ENCODE peak calls at places on chromosomes 4 and X, in eight cellular contexts. One of them, this sample, is unnamed. For H3K36me3 and H3K27me3, the result is how much of the 10 kb centered on the place peaks cover.

GRCh38 chrX:118181030-118181429 is 64.4 kb upstream of the KLHL13 start:
- DNase-seq in psoas muscle: no peak
- DNase-seq in upper lobe of right lung: no peak
- DNase-seq in aorta: no peak
- DNase-seq in endodermal cell: no peak
- DNase-seq in SJSA1: peak
- DNase-seq in naive thymus-derived CD4-positive, alpha-beta T cell: no peak
- DNase-seq in mammary epithelial cell: peak
- DNase-seq in this sample: no peak

GRCh38 chrX:19152762-19153161 is 30.5 kb upstream of the ADGRG2 start:
- DNase-seq in psoas muscle: no peak
- DNase-seq in upper lobe of right lung: no peak
- DNase-seq in aorta: no peak
- DNase-seq in endodermal cell: no peak
- DNase-seq in SJSA1: no peak
- DNase-seq in naive thymus-derived CD4-positive, alpha-beta T cell: no peak
- DNase-seq in mammary epithelial cell: peak
- DNase-seq in this sample: no peak

GRCh38 chr4:5050520-5050955 is 742 bp upstream of the STK32B start:
- DNase-seq in psoas muscle: peak
- DNase-seq in upper lobe of right lung: peak
- DNase-seq in aorta: peak
- DNase-seq in endodermal cell: peak
- DNase-seq in SJSA1: peak
- DNase-seq in naive thymus-derived CD4-positive, alpha-beta T cell: peak
- DNase-seq in mammary epithelial cell: peak
- DNase-seq in this sample: peak

GRCh38 chr4:153643406-153644016 is 40.6 kb upstream of the TLR2 start:
- DNase-seq in psoas muscle: no peak
- DNase-seq in upper lobe of right lung: no peak
- DNase-seq in aorta: no peak
- DNase-seq in endodermal cell: no peak
- DNase-seq in SJSA1: peak
- DNase-seq in naive thymus-derived CD4-positive, alpha-beta T cell: peak
- DNase-seq in mammary epithelial cell: peak
- DNase-seq in this sample: no peak

GRCh38 chr4:152106113-152106763 is 345.4 kb upstream of the GATB start:
- DNase-seq in psoas muscle: peak
- DNase-seq in upper lobe of right lung: no peak
- DNase-seq in aorta: peak
- DNase-seq in endodermal cell: no peak
- DNase-seq in SJSA1: peak
- DNase-seq in naive thymus-derived CD4-positive, alpha-beta T cell: no peak
- DNase-seq in mammary epithelial cell: peak
- DNase-seq in this sample: no peak

GRCh38 chrX:13283968-13284914 is 35.6 kb downstream of the ATXN3L start:
- DNase-seq in psoas muscle: no peak
- DNase-seq in upper lobe of right lung: no peak
- DNase-seq in aorta: no peak
- DNase-seq in endodermal cell: peak
- DNase-seq in SJSA1: peak
- DNase-seq in naive thymus-derived CD4-positive, alpha-beta T cell: no peak
- DNase-seq in mammary epithelial cell: peak
- DNase-seq in this sample: peak

GRCh38 chr4:71198958-71199357 is 139.9 kb upstream of the SLC4A4 start:
- DNase-seq in psoas muscle: no peak
- DNase-seq in upper lobe of right lung: no peak
- DNase-seq in aorta: no peak
- DNase-seq in endodermal cell: no peak
- DNase-seq in SJSA1: no peak
- DNase-seq in naive thymus-derived CD4-positive, alpha-beta T cell: no peak
- DNase-seq in mammary epithelial cell: no peak
- DNase-seq in this sample: no peak

GRCh38 chrX:23884427-23885024 is 23.2 kb downstream of the APOO start:
- DNase-seq in psoas muscle: no peak
- DNase-seq in upper lobe of right lung: no peak
- DNase-seq in aorta: no peak
- DNase-seq in endodermal cell: no peak
- DNase-seq in SJSA1: peak
- DNase-seq in naive thymus-derived CD4-positive, alpha-beta T cell: no peak
- DNase-seq in mammary epithelial cell: peak
- DNase-seq in this sample: no peak

GRCh38 chrX:48890934-48891401 is 6.6 kb downstream of the TIMM17B start:
- DNase-seq in psoas muscle: no peak
- DNase-seq in upper lobe of right lung: no peak
- DNase-seq in aorta: no peak
- DNase-seq in endodermal cell: peak
- DNase-seq in SJSA1: peak
- DNase-seq in naive thymus-derived CD4-positive, alpha-beta T cell: no peak
- DNase-seq in mammary epithelial cell: no peak
- DNase-seq in this sample: peak

GRCh38 chr4:134544303-134544761 is 342.7 kb upstream of the PABPC4L start:
- DNase-seq in psoas muscle: no peak
- DNase-seq in upper lobe of right lung: no peak
- DNase-seq in aorta: no peak
- DNase-seq in endodermal cell: no peak
- DNase-seq in SJSA1: no peak
- DNase-seq in naive thymus-derived CD4-positive, alpha-beta T cell: no peak
- DNase-seq in mammary epithelial cell: no peak
- DNase-seq in this sample: no peak

GRCh38 chr4:69122476-69122875 is 26.2 kb downstream of the UGT2B7 start:
- DNase-seq in psoas muscle: no peak
- DNase-seq in upper lobe of right lung: no peak
- DNase-seq in aorta: no peak
- DNase-seq in endodermal cell: no peak
- DNase-seq in SJSA1: no peak
- DNase-seq in naive thymus-derived CD4-positive, alpha-beta T cell: no peak
- DNase-seq in mammary epithelial cell: no peak
- DNase-seq in this sample: no peak

GRCh38 chrX:111411591-111412371 is at the start of gene DCX:
- DNase-seq in psoas muscle: no peak
- DNase-seq in upper lobe of right lung: no peak
- DNase-seq in aorta: no peak
- DNase-seq in endodermal cell: peak
- DNase-seq in SJSA1: no peak
- DNase-seq in naive thymus-derived CD4-positive, alpha-beta T cell: no peak
- DNase-seq in mammary epithelial cell: no peak
- DNase-seq in this sample: peak

GRCh38 chr4:184329235-184330007 is 111.7 kb upstream of the ENPP6 start:
- DNase-seq in psoas muscle: no peak
- DNase-seq in upper lobe of right lung: no peak
- DNase-seq in aorta: no peak
- DNase-seq in endodermal cell: peak
- DNase-seq in SJSA1: no peak
- DNase-seq in naive thymus-derived CD4-positive, alpha-beta T cell: no peak
- DNase-seq in mammary epithelial cell: no peak
- DNase-seq in this sample: peak

GRCh38 chrX:131264665-131265064 is 24.4 kb downstream of the IGSF1 start:
- DNase-seq in psoas muscle: no peak
- DNase-seq in upper lobe of right lung: no peak
- DNase-seq in aorta: no peak
- DNase-seq in endodermal cell: no peak
- DNase-seq in SJSA1: no peak
- DNase-seq in naive thymus-derived CD4-positive, alpha-beta T cell: no peak
- DNase-seq in mammary epithelial cell: no peak
- DNase-seq in this sample: no peak

GRCh38 chr4:28565434-28565833 is 1704.8 kb downstream of the STIM2 start:
- DNase-seq in psoas muscle: no peak
- DNase-seq in upper lobe of right lung: no peak
- DNase-seq in aorta: no peak
- DNase-seq in endodermal cell: no peak
- DNase-seq in SJSA1: no peak
- DNase-seq in naive thymus-derived CD4-positive, alpha-beta T cell: no peak
- DNase-seq in mammary epithelial cell: no peak
- DNase-seq in this sample: no peak

GRCh38 chrX:15512401-15512965 is 11.9 kb downstream of the BMX start:
- DNase-seq in psoas muscle: no peak
- DNase-seq in upper lobe of right lung: no peak
- DNase-seq in aorta: no peak
- DNase-seq in endodermal cell: no peak
- DNase-seq in SJSA1: no peak
- DNase-seq in naive thymus-derived CD4-positive, alpha-beta T cell: no peak
- DNase-seq in mammary epithelial cell: peak
- DNase-seq in this sample: no peak

GRCh38 chr4:80307183-80307735 is 28.3 kb upstream of the CFAP299 start:
- DNase-seq in psoas muscle: no peak
- DNase-seq in upper lobe of right lung: no peak
- DNase-seq in aorta: no peak
- DNase-seq in endodermal cell: no peak
- DNase-seq in SJSA1: peak
- DNase-seq in naive thymus-derived CD4-positive, alpha-beta T cell: no peak
- DNase-seq in mammary epithelial cell: peak
- DNase-seq in this sample: no peak

GRCh38 chr4:80306255-80306654 is 29.3 kb upstream of the CFAP299 start:
- DNase-seq in psoas muscle: no peak
- DNase-seq in upper lobe of right lung: no peak
- DNase-seq in aorta: no peak
- DNase-seq in endodermal cell: no peak
- DNase-seq in SJSA1: peak
- DNase-seq in naive thymus-derived CD4-positive, alpha-beta T cell: no peak
- DNase-seq in mammary epithelial cell: peak
- DNase-seq in this sample: no peak

GRCh38 chr4:80307774-80308465 is 27.6 kb upstream of the CFAP299 start:
- DNase-seq in psoas muscle: no peak
- DNase-seq in upper lobe of right lung: no peak
- DNase-seq in aorta: no peak
- DNase-seq in endodermal cell: peak
- DNase-seq in SJSA1: peak
- DNase-seq in naive thymus-derived CD4-positive, alpha-beta T cell: no peak
- DNase-seq in mammary epithelial cell: peak
- DNase-seq in this sample: no peak

GRCh38 chr4:80309301-80310004 is 26.1 kb upstream of the CFAP299 start:
- DNase-seq in psoas muscle: no peak
- DNase-seq in upper lobe of right lung: no peak
- DNase-seq in aorta: no peak
- DNase-seq in endodermal cell: no peak
- DNase-seq in SJSA1: peak
- DNase-seq in naive thymus-derived CD4-positive, alpha-beta T cell: no peak
- DNase-seq in mammary epithelial cell: peak
- DNase-seq in this sample: no peak

DNA sequence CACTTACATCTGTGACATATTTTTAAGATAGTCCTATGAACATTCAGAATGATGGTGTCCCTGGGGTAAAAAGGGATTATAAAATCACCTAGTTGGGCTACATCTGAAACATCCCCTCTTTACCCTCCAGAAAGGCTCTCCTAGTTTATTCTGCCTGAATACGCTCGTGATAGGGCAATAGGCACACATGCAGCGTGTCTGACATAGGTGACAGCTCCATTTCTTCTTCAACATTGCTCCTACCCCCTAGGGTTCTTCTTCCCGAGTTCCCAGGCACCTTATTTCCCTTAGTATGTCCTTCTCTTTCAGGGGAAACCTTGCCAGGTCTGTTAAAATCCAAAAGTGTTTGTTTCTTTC is 27.1 kb upstream of the CFAP299 start:
- DNase-seq in psoas muscle: no peak
- DNase-seq in upper lobe of right lung: no peak
- DNase-seq in aorta: no peak
- DNase-seq in endodermal cell: no peak
- DNase-seq in SJSA1: no peak
- DNase-seq in naive thymus-derived CD4-positive, alpha-beta T cell: no peak
- DNase-seq in mammary epithelial cell: no peak
- DNase-seq in this sample: no peak
- H3K4me3 ChIP-seq in psoas muscle: no peak
- H3K4me3 ChIP-seq in upper lobe of right lung: no peak
- H3K4me3 ChIP-seq in aorta: no peak
- H3K4me3 ChIP-seq in endodermal cell: no peak
- H3K4me3 ChIP-seq in SJSA1: no peak
- H3K4me3 ChIP-seq in naive thymus-derived CD4-positive, alpha-beta T cell: no peak
- H3K4me3 ChIP-seq in mammary epithelial cell: no peak
- H3K4me3 ChIP-seq in this sample: no peak

DNA sequence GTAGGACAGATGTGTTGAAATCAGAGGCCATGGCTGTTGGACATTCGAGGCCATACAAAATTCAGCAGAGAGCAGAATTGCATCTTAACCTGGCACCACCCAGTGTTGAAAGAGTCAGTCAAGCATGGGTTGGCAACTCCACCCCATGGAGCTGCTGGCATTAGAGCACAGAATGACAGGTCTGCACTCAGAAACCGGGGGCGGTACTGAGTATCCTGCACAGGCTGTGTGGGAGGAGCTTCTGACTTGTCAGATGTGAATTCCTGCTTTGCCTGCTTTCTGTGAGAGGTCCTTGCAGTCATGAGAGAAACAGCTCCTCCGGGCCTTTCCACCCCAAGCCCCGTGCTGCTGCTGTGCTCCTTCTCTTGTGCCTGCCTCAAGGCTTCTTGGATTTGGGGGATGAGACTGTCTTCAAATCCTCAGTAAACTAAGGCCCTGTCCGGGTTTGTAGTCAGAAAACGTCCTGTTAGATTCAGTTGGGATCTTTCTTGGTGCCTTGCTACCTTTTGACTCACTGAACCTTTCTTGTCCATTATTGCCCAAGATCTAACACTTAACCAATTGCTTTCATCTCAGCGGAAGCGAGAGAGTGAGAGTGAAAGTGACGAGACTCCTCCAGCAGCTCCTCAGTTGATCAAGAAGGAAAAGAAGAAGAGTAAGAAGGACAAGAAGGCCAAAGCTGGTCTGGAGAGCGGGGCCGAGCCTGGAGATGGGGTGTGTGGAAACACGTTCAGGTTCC is 13.1 kb downstream of the DKC1 start:
- DNase-seq in psoas muscle: no peak
- DNase-seq in upper lobe of right lung: no peak
- DNase-seq in aorta: no peak
- DNase-seq in endodermal cell: no peak
- DNase-seq in SJSA1: no peak
- DNase-seq in naive thymus-derived CD4-positive, alpha-beta T cell: no peak
- DNase-seq in mammary epithelial cell: peak
- DNase-seq in this sample: no peak
- H3K36me3 ChIP-seq in psoas muscle: half or more
- H3K36me3 ChIP-seq in upper lobe of right lung: under half
- H3K36me3 ChIP-seq in aorta: under half
- H3K36me3 ChIP-seq in endodermal cell: half or more
- H3K36me3 ChIP-seq in SJSA1: half or more
- H3K36me3 ChIP-seq in naive thymus-derived CD4-positive, alpha-beta T cell: under half
- H3K36me3 ChIP-seq in mammary epithelial cell: under half
- H3K36me3 ChIP-seq in this sample: under half

GRCh38 chrX:146055733-146056132 is 238.1 kb downstream of the SLITRK2 start:
- DNase-seq in psoas muscle: no peak
- DNase-seq in upper lobe of right lung: no peak
- DNase-seq in aorta: no peak
- DNase-seq in endodermal cell: no peak
- DNase-seq in SJSA1: no peak
- DNase-seq in naive thymus-derived CD4-positive, alpha-beta T cell: no peak
- DNase-seq in mammary epithelial cell: no peak
- DNase-seq in this sample: no peak

GRCh38 chrX:146056511-146057081 is 239.0 kb downstream of the SLITRK2 start:
- DNase-seq in psoas muscle: no peak
- DNase-seq in upper lobe of right lung: no peak
- DNase-seq in aorta: no peak
- DNase-seq in endodermal cell: no peak
- DNase-seq in SJSA1: no peak
- DNase-seq in naive thymus-derived CD4-positive, alpha-beta T cell: no peak
- DNase-seq in mammary epithelial cell: no peak
- DNase-seq in this sample: no peak

GRCh38 chrX:146054311-146054710 is 236.7 kb downstream of the SLITRK2 start:
- DNase-seq in psoas muscle: no peak
- DNase-seq in upper lobe of right lung: no peak
- DNase-seq in aorta: no peak
- DNase-seq in endodermal cell: no peak
- DNase-seq in SJSA1: no peak
- DNase-seq in naive thymus-derived CD4-positive, alpha-beta T cell: no peak
- DNase-seq in mammary epithelial cell: no peak
- DNase-seq in this sample: no peak
- H3K27me3 ChIP-seq in psoas muscle: under half
- H3K27me3 ChIP-seq in upper lobe of right lung: under half
- H3K27me3 ChIP-seq in aorta: under half
- H3K27me3 ChIP-seq in endodermal cell: under half
- H3K27me3 ChIP-seq in SJSA1: under half
- H3K27me3 ChIP-seq in naive thymus-derived CD4-positive, alpha-beta T cell: under half
- H3K27me3 ChIP-seq in mammary epithelial cell: under half
- H3K27me3 ChIP-seq in this sample: under half

GRCh38 chr4:114435118-114435517 is 163.5 kb upstream of the UGT8 start:
- DNase-seq in psoas muscle: no peak
- DNase-seq in upper lobe of right lung: no peak
- DNase-seq in aorta: no peak
- DNase-seq in endodermal cell: no peak
- DNase-seq in SJSA1: no peak
- DNase-seq in naive thymus-derived CD4-positive, alpha-beta T cell: no peak
- DNase-seq in mammary epithelial cell: no peak
- DNase-seq in this sample: no peak
- H3K4me3 ChIP-seq in psoas muscle: no peak
- H3K4me3 ChIP-seq in upper lobe of right lung: no peak
- H3K4me3 ChIP-seq in aorta: no peak
- H3K4me3 ChIP-seq in endodermal cell: no peak
- H3K4me3 ChIP-seq in SJSA1: no peak
- H3K4me3 ChIP-seq in naive thymus-derived CD4-positive, alpha-beta T cell: no peak
- H3K4me3 ChIP-seq in mammary epithelial cell: no peak
- H3K4me3 ChIP-seq in this sample: no peak